ENCODE peak calls at places on chromosome 13, in five cellular contexts. E is HepG2, A is H1, U is HCT116, S is SK-N-SH. V is an unnamed sample.

GRCh38 chr13:46684287-46685001 is 112.5 kb downstream of the ESD start:
- DNase-seq in E (peak), A (no peak), U (no peak), S (no peak), V (no peak)

GRCh38 chr13:62710766-62711165 is 1295.1 kb upstream of the PCDH20 start:
- DNase-seq in E (no peak), A (no peak), U (no peak), S (no peak), V (no peak)

GRCh38 chr13:38530492-38530891 is 156.4 kb upstream of the FREM2 start:
- DNase-seq in E (no peak), A (no peak), U (no peak), S (peak), V (peak)

GRCh38 chr13:114142640-114143490 is 10.4 kb upstream of the RASA3 start:
- DNase-seq in E (no peak), A (peak), U (no peak), S (peak), V (peak)

GRCh38 chr13:39881887-39882286 is 226.4 kb downstream of the COG6 start:
- DNase-seq in E (no peak), A (no peak), U (no peak), S (no peak), V (no peak)

GRCh38 chr13:23899555-23899954 is 2.3 kb upstream of the C1QTNF9B start:
- DNase-seq in E (peak), A (no peak), U (no peak), S (peak), V (no peak)

GRCh38 chr13:43300817-43301216 is 277.4 kb downstream of the DNAJC15 start:
- DNase-seq in E (no peak), A (no peak), U (no peak), S (no peak), V (no peak)

GRCh38 chr13:79451500-79451962 is 29.4 kb upstream of the NDFIP2 start:
- DNase-seq in E (no peak), A (no peak), U (no peak), S (peak), V (no peak)

GRCh38 chr13:47237571-47237970 is 340.7 kb upstream of the HTR2A start:
- DNase-seq in E (no peak), A (no peak), U (no peak), S (no peak), V (no peak)

DNA sequence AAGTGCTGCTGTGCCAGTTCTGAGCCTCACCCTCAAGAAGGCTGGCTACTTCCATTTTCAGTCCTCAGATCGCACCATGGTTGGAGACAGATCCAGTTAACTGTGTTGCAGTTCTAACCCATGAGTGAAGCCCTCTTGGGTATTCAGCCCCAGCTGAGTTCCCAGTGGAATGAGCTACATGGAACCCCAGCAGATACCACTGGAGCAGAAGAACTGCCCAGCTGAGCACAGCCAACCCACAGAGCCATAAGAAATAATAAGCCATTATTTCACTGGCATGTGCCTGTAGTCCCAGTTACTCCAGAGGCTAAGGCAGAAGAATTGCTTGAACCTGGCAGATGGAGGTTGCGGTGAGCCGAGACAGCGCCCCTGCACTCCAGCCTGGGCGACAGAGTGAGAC is 59.9 kb downstream of the LATS2 start:
- DNase-seq in E (no peak), A (no peak), U (no peak), S (no peak), V (no peak)
- TF ChIP-seq JUND in E (no peak), A (no peak), U (no peak), S (no peak), V (no peak)

DNA sequence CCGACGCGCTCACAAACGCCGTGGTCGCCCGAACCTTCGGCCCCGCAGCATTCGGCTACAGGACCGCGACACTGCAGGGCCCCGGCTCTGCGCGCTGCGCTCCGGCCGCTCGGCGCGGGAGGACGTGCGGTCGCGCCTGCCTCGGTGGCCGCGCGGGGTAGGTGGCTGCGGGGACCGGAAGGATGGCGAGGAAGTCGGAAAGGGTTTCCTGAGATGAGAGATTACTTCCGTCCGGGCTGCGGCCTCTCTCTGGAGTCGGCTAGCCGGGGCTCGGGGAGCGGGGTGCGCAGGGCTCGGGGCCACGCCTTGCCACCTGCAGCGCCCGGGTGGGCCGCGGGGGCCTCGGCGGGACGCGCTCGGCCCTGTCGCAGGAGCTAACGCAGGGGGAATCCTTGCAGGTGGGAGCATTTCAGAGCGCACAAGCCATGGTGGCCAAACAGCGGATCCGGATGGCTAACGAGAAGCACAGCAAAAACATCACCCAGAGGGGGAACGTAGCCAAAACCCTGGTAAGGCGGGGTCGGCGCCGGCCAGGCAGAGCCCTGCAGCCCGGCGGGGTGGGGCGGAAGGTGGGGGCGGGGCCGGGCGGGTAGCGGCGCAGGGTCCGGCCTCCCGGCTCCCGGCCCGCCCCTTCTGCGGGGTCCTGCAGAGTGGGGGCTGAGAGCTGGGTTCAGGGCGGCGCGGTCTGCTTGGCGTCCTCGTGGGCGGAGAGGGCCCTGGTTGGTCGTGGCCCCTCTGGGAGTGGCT is at the start of gene SERP2:
- DNase-seq in E (no peak), A (peak), U (no peak), S (peak), V (no peak)
- TF ChIP-seq JUND in E (no peak), A (no peak), U (no peak), S (no peak), V (no peak)

DNA sequence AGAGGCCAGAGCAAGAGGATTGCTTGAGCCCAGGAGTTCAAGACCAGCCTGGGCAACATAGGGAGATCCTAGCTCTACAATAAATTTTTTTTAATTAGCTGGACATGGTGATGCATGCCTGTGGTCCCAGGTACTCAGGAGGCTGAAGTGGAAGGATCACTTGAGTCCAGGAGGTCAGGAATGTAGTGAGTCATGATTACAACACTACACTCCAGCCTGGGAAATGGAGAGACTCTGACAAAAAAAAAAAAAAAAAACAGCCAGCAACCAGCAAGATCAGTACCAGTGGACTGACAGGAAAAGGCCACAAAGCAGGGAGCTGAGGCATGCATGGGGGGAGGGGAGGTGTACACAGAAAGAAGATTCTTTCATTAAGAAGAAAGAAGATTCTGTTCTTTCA is 52.7 kb upstream of the RFXAP start:
- DNase-seq in E (peak), A (no peak), U (peak), S (no peak), V (no peak)
- TF ChIP-seq JUND in E (no peak), A (peak), U (no peak), S (no peak), V (no peak)

DNA sequence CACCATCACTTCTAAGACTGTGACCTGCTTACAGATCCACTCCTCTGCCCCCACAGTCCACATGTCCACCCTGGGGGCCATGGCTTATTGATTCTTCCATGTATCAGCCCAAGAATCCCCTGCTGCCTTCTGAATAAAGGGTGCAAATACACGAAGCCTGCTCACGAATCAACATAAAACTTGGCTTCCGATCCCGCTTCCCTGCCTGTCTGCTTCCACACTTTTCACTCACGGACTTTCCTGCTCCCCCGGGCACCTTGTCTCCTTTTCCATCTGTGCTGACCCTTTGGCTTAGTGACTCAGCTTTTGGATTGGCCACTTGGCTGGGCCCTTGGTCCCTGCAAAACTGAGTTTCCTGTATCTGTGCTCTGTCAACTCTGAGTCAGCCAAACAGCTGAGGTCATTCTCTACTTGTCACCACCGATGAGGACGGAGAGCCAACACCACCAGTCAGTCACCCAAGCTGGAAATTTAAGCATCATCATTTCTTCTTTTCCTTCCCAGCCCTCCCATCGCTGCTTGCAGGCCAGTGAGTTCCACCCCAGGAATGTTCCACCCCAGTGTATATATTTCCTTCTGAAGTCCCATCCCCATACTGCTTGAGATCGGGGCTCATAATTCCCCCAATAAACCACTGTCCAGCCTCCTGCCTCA is 11.4 kb upstream of the USP12 start:
- DNase-seq in E (peak), A (no peak), U (peak), S (no peak), V (peak)
- TF ChIP-seq JUND in E (peak), A (no peak), U (peak), S (peak), V (no peak)

GRCh38 chr13:97122381-97122996 is 99.6 kb upstream of the MBNL2 start:
- DNase-seq in E (no peak), A (no peak), U (peak), S (no peak), V (no peak)
- TF ChIP-seq JUND in E (no peak), A (no peak), U (peak), S (peak), V (no peak)

DNA sequence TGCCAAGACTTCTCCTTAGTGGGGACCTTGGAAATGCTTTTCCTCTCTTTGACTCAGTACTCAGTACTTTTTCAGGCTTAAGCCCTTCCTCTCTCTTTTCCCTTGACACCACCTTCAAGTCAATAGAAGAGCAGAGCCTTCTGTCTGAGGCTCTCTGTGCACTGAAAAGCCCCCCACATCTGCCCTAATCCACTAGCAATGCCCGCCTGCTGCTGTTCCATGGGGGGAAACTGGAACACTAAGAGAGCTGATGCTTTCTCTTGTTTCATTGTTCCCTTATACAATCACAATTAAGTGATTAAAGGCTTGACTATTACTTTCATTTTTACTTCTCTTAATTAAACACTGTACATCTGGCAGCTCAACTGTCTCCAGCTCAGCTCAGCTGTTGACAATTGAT is 254.5 kb downstream of the SLITRK6 start:
- DNase-seq in E (no peak), A (no peak), U (no peak), S (no peak), V (no peak)
- TF ChIP-seq JUND in E (no peak), A (no peak), U (no peak), S (no peak), V (no peak)

DNA sequence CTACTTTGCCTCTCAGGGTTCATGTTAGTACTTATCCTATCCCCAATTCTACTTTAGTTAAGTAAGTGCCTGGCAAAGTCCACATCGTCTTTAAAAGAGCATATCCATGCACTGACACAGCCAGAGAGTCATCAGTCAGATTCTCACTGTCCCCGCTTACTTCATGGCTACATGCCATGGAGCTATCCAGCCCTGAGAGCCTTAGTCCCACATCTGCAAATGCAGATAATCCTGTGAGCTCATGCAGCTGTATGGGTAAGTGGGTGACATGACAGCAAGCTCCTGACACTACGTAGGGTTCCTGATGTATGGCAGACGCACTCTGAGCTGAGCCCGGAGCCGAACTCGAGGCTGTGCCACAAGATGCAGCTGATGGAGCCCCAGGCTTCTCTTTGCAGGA is 661.5 kb downstream of the LIG4 start:
- DNase-seq in E (no peak), A (no peak), U (no peak), S (peak), V (no peak)
- TF ChIP-seq JUND in E (no peak), A (no peak), U (no peak), S (no peak), V (no peak)

GRCh38 chr13:75123428-75123827 is 358.5 kb downstream of the TBC1D4 start:
- DNase-seq in E (no peak), A (no peak), U (no peak), S (no peak), V (no peak)
- TF ChIP-seq JUND in E (no peak), A (no peak), U (no peak), S (no peak), V (no peak)

GRCh38 chr13:30715357-30715756 is 20.0 kb upstream of the ALOX5AP start:
- DNase-seq in E (no peak), A (no peak), U (no peak), S (no peak), V (no peak)
- TF ChIP-seq JUND in E (no peak), A (no peak), U (no peak), S (no peak), V (no peak)

DNA sequence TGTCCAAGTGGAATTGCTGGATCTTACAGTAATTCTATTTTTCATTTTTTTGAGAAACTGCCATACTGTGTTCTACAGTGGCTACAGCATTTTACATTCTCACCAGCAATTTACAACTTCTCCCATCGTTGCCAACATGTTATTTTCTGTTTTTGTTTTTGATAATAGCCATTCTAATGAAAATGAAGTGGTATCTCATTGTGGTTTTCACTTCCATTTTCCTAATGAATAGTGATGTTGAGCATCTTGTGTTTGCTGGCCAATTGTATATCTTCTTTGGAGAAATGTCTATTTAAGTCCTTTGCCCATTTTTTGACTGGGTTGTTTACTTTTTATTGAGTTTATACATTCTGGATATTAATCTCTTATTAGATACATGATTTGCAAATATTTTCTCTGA is 38.6 kb downstream of the KCNRG start:
- DNase-seq in E (no peak), A (no peak), U (no peak), S (no peak), V (no peak)
- TF ChIP-seq JUND in E (no peak), A (no peak), U (no peak), S (no peak), V (no peak)